ENCODE peak calls at places on chromosomes 2 and 18, in seven cellular contexts. O is left ventricle myocardium inferior; A is CD8-positive, alpha-beta memory T cell; D is IMR-90; J is mammary epithelial cell; L is AG04450; X is H9. H is an unnamed sample. For H3K9me3, the result is how much of the 10 kb centered on the place peaks cover.

GRCh38 chr2:30691091-30691947 is 115.9 kb downstream of the CAPN13 start:
- DNase-seq in A (no peak), J (no peak), O (no peak), L (no peak), X (no peak), D (no peak), H (no peak)

GRCh38 chr2:218717262-218717661 is 6.6 kb downstream of the TTLL4 start:
- DNase-seq in A (no peak), O (no peak), J (peak), L (no peak), X (no peak), D (peak), H (no peak)

GRCh38 chr2:66930499-66931165 is 466.5 kb upstream of the ETAA1 start:
- DNase-seq in J (no peak), A (no peak), X (no peak), L (no peak), O (no peak), D (no peak), H (no peak)

GRCh38 chr2:23376972-23377371 is 8.0 kb upstream of the KLHL29 start:
- DNase-seq in L (no peak), J (no peak), D (peak), A (no peak), X (no peak), O (no peak), H (no peak)

GRCh38 chr2:121877366-121877765 is 121.9 kb downstream of the TSN start:
- DNase-seq in D (no peak), X (no peak), L (no peak), A (no peak), O (no peak), J (no peak), H (no peak)

GRCh38 chr18:36572135-36572856 is 256.5 kb downstream of the TPGS2 start:
- DNase-seq in O (no peak), X (peak), D (peak), J (no peak), A (no peak), L (no peak), H (no peak)

GRCh38 chr2:231219289-231219688 is 20.9 kb downstream of the ARMC9 start:
- DNase-seq in D (no peak), L (no peak), X (no peak), J (no peak), A (no peak), O (no peak), H (no peak)

GRCh38 chr2:235049719-235050118 is 97.9 kb downstream of the SH3BP4 start:
- DNase-seq in X (no peak), A (no peak), J (no peak), D (no peak), L (no peak), O (no peak), H (no peak)

GRCh38 chr18:41700435-41700834 is 254.6 kb upstream of the PIK3C3 start:
- DNase-seq in L (no peak), X (no peak), O (no peak), D (no peak), J (no peak), A (no peak), H (no peak)

GRCh38 chr2:164479460-164479859 is 141.8 kb downstream of the GRB14 start:
- DNase-seq in J (no peak), A (no peak), O (no peak), X (peak), L (no peak), D (peak), H (no peak)

GRCh38 chr2:186695081-186695756 is 1.4 kb downstream of the FAM171B start:
- DNase-seq in J (peak), O (no peak), A (no peak), L (peak), D (peak), X (no peak), H (no peak)

GRCh38 chr2:188269004-188269403 is 22.7 kb upstream of the GULP1 start:
- DNase-seq in O (no peak), J (no peak), X (no peak), L (no peak), D (no peak), A (no peak), H (no peak)

GRCh38 chr2:113768770-113769169 is 12.3 kb upstream of the SLC35F5 start:
- DNase-seq in D (peak), O (no peak), A (no peak), X (no peak), J (no peak), L (no peak), H (no peak)

GRCh38 chr2:187233811-187234210 is 214.2 kb downstream of the CALCRL start:
- DNase-seq in A (no peak), L (no peak), O (no peak), X (no peak), D (no peak), J (no peak), H (no peak)

GRCh38 chr2:25076749-25077148 is 34.9 kb downstream of the EFR3B start:
- DNase-seq in D (no peak), J (no peak), X (no peak), A (no peak), L (no peak), O (no peak), H (no peak)

GRCh38 chr2:229539628-229540027 is 174.7 kb downstream of the DNER start:
- DNase-seq in J (peak), A (no peak), L (no peak), O (no peak), D (peak), X (no peak), H (no peak)

GRCh38 chr2:74020717-74021406 is 36.2 kb downstream of the TET3 start:
- DNase-seq in A (no peak), D (no peak), L (no peak), X (no peak), J (no peak), O (no peak), H (no peak)

GRCh38 chr2:132876745-132877391 is 206.9 kb upstream of the LYPD1 start:
- DNase-seq in A (no peak), X (no peak), J (no peak), O (no peak), L (no peak), D (peak), H (no peak)

GRCh38 chr2:207338220-207338607 is 172.5 kb upstream of the KLF7 start:
- DNase-seq in X (no peak), L (no peak), D (no peak), J (no peak), O (no peak), A (no peak), H (no peak)

GRCh38 chr2:84905181-84906107 is at the start of gene TMSB10:
- DNase-seq in J (peak), A (peak), L (no peak), D (peak), O (peak), X (peak), H (peak)

GRCh38 chr2:222272446-222273035 is 26.3 kb downstream of the PAX3 start:
- DNase-seq in L (no peak), J (no peak), D (no peak), A (no peak), X (no peak), O (no peak), H (no peak)

GRCh38 chr2:162007447-162008040 is 66.5 kb downstream of the DPP4 start:
- DNase-seq in L (no peak), O (no peak), J (no peak), A (peak), X (no peak), D (peak), H (no peak)

GRCh38 chr18:45664824-45665763 is 49.8 kb downstream of the SLC14A2 start:
- DNase-seq in X (peak), D (peak), L (no peak), J (peak), O (no peak), A (peak), H (peak)

GRCh38 chr2:17442334-17442733 is 75.9 kb downstream of the RAD51AP2 start:
- DNase-seq in D (peak), O (no peak), L (no peak), X (no peak), J (peak), A (no peak), H (no peak)

DNA sequence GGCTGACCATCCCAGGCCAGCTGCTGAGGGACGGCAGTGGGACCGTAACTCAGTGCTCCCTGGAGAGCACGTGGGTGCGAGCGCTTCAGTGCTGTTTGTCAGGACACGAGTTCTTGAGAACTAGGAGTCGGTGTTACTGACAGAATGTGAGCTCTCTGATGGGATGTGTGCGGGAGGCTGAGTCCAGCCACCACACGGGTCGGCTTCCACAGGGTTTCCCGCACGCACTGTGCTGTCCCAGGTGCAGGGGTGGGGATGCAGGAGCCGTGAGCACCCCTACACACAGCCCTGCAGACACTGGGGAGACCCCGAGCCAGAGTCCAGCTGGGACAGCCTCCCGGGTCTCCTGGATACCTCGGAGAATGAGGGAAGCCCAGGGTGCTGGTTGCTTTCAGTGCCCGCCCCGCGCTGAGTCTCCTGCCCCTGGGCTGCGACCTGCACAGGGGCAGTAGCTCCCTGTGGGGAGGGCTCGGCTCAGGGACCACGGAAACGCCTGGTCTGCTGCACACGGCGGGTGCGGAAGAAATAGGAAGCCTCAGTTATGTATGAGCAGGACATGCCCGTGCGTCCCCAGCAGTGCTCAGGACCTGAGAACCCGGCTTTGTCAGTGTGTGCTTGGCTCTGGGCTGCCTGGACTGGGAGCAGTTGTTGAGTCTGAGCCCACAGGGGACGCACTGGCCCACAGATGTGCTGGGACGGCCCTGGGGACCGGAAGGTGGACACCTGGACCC is 71.2 kb downstream of the KCNG2 start:
- DNase-seq in A (no peak), O (no peak), X (no peak), D (no peak), L (no peak), J (no peak), H (no peak)
- H3K9me3 ChIP-seq in A (under half), O (under half), X (under half), D (under half), L (under half), J (under half), H (under half)

GRCh38 chr2:174702541-174702940 is 61.7 kb downstream of the CHRNA1 start:
- DNase-seq in L (no peak), A (no peak), D (no peak), X (no peak), J (no peak), O (no peak), H (no peak)
- H3K27ac ChIP-seq in L (no peak), A (no peak), D (no peak), X (no peak), J (no peak), O (no peak), H (no peak)

GRCh38 chr18:10259934-10260333 is 194.5 kb upstream of the APCDD1 start:
- DNase-seq in J (peak), X (no peak), A (no peak), D (peak), L (no peak), O (no peak), H (no peak)
- H3K9me3 ChIP-seq in J (under half), X (under half), A (under half), D (under half), L (under half), O (under half), H (under half)

GRCh38 chr2:206095925-206096324 is 10.0 kb upstream of the INO80D start:
- DNase-seq in A (no peak), X (no peak), D (peak), O (no peak), J (no peak), L (no peak), H (no peak)
- H3K27ac ChIP-seq in A (no peak), X (no peak), D (no peak), O (no peak), J (no peak), L (no peak), H (no peak)

DNA sequence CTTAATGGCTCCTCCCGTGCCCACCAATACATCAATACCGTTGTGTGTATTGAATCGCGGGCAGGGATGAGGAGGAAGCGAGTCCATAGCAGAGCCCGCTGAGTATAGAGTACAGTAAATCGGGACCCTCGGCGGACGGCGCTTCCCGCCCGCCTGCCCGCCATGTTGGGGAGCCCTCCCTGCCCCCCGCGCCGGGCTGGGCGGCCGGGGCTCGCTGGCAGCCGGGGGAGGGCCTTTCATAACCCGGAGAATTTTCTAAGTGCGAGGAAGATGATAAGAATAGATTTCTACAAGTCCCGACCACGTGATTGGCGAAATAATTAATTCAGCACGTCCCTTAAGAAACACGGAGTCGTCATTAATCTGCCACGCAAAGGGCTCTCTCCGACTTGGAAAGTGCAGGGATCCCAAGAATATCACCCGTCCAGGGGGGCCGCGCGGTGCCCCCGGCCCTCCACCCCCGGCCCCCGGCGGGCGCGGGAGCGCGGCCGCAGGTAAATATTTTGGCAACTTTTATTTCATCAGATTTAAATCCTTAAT is at the start of gene HOXD3:
- DNase-seq in X (no peak), O (no peak), A (no peak), D (no peak), L (no peak), J (no peak), H (no peak)
- H3K9me3 ChIP-seq in X (under half), O (under half), A (under half), D (under half), L (under half), J (under half), H (under half)

GRCh38 chr2:152617464-152618187 is 99.6 kb downstream of the PRPF40A start:
- DNase-seq in L (no peak), O (no peak), D (peak), A (no peak), J (no peak), X (no peak), H (no peak)
- H3K27ac ChIP-seq in L (no peak), O (no peak), D (no peak), A (no peak), J (no peak), X (no peak), H (no peak)

H was measured in CD4-positive, CD25-positive, alpha-beta regulatory T cell.